ENCODE peak calls at places on chromosome 14, in five cellular contexts. W is cardiac fibroblast, A is neuronal stem cell, H is PC-9, D is endodermal cell. J is an unnamed sample.

GRCh38 chr14:76716285-76716684 is 45.0 kb upstream of the VASH1 start:
- DNase-seq in W (no peak), A (no peak), H (no peak), D (no peak), J (no peak)

GRCh38 chr14:56846970-56847928 is 37.0 kb upstream of the OTX2 start:
- DNase-seq in W (no peak), A (no peak), H (no peak), D (peak), J (no peak)

GRCh38 chr14:58979325-58979724 is 209.1 kb upstream of the DAAM1 start:
- DNase-seq in W (no peak), A (no peak), H (no peak), D (no peak), J (no peak)

GRCh38 chr14:105380656-105381210 is 17.6 kb upstream of the TEX22 start:
- DNase-seq in W (no peak), A (no peak), H (no peak), D (no peak), J (no peak)

GRCh38 chr14:97602438-97603117 is 805.4 kb downstream of the VRK1 start:
- DNase-seq in W (no peak), A (no peak), H (no peak), D (no peak), J (no peak)

GRCh38 chr14:99599440-99599839 is 4.6 kb downstream of the CCDC85C start:
- DNase-seq in W (no peak), A (no peak), H (no peak), D (no peak), J (no peak)

GRCh38 chr14:49946320-49947141 is 53.6 kb downstream of the ARF6 start:
- DNase-seq in W (peak), A (no peak), H (peak), D (no peak), J (no peak)

GRCh38 chr14:76782115-76782884 is 21.0 kb downstream of the VASH1 start:
- DNase-seq in W (no peak), A (no peak), H (no peak), D (peak), J (no peak)

GRCh38 chr14:30211326-30211725 is 283.7 kb upstream of the PRKD1 start:
- DNase-seq in W (peak), A (no peak), H (no peak), D (no peak), J (no peak)

GRCh38 chr14:79552778-79553177 is 658.5 kb downstream of the DIO2 start:
- DNase-seq in W (no peak), A (no peak), H (no peak), D (peak), J (no peak)

GRCh38 chr14:31449136-31449535 is 8.2 kb downstream of the DTD2 start:
- DNase-seq in W (no peak), A (no peak), H (no peak), D (no peak), J (no peak)

GRCh38 chr14:32224731-32225377 is 21.8 kb upstream of the RNU6-8 start:
- DNase-seq in W (peak), A (no peak), H (no peak), D (peak), J (no peak)

GRCh38 chr14:65866906-65867305 is 454.4 kb downstream of the FUT8 start:
- DNase-seq in W (no peak), A (no peak), H (no peak), D (no peak), J (no peak)

GRCh38 chr14:104421892-104422291 is 157.7 kb upstream of the C14orf180 start:
- DNase-seq in W (no peak), A (no peak), H (no peak), D (peak), J (no peak)

GRCh38 chr14:91745329-91745728 is 13.4 kb upstream of the CATSPERB start:
- DNase-seq in W (no peak), A (no peak), H (peak), D (no peak), J (no peak)

GRCh38 chr14:91374897-91375747 is 42.5 kb downstream of the CCDC88C start:
- DNase-seq in W (no peak), A (peak), H (no peak), D (peak), J (no peak)

GRCh38 chr14:99793213-99794155 is at the start of gene EML1:
- DNase-seq in W (peak), A (peak), H (no peak), D (peak), J (peak)

GRCh38 chr14:86457729-86458128 is 927.8 kb downstream of the FLRT2 start:
- DNase-seq in W (no peak), A (no peak), H (no peak), D (no peak), J (no peak)

GRCh38 chr14:100872241-100872640 is 31.3 kb downstream of the RTL1 start:
- DNase-seq in W (no peak), A (no peak), H (no peak), D (no peak), J (no peak)

GRCh38 chr14:89899917-89900680 is 54.4 kb downstream of the EFCAB11 start:
- DNase-seq in W (peak), A (no peak), H (no peak), D (no peak), J (no peak)

GRCh38 chr14:91246051-91246852 is 1.7 kb upstream of the GPR68 start:
- DNase-seq in W (no peak), A (no peak), H (no peak), D (no peak), J (no peak)

GRCh38 chr14:63986789-63987533 is 134.2 kb downstream of the SYNE2 start:
- DNase-seq in W (peak), A (peak), H (peak), D (no peak), J (no peak)

GRCh38 chr14:63982629-63983028 is 129.8 kb downstream of the SYNE2 start:
- DNase-seq in W (no peak), A (no peak), H (no peak), D (no peak), J (no peak)

GRCh38 chr14:63982156-63982555 is 129.4 kb downstream of the SYNE2 start:
- DNase-seq in W (no peak), A (no peak), H (no peak), D (no peak), J (no peak)

GRCh38 chr14:63981569-63981968 is 128.8 kb downstream of the SYNE2 start:
- DNase-seq in W (no peak), A (no peak), H (no peak), D (no peak), J (no peak)
- H3K4me3 ChIP-seq in W (no peak), A (no peak), H (no peak), D (no peak), J (no peak)

DNA sequence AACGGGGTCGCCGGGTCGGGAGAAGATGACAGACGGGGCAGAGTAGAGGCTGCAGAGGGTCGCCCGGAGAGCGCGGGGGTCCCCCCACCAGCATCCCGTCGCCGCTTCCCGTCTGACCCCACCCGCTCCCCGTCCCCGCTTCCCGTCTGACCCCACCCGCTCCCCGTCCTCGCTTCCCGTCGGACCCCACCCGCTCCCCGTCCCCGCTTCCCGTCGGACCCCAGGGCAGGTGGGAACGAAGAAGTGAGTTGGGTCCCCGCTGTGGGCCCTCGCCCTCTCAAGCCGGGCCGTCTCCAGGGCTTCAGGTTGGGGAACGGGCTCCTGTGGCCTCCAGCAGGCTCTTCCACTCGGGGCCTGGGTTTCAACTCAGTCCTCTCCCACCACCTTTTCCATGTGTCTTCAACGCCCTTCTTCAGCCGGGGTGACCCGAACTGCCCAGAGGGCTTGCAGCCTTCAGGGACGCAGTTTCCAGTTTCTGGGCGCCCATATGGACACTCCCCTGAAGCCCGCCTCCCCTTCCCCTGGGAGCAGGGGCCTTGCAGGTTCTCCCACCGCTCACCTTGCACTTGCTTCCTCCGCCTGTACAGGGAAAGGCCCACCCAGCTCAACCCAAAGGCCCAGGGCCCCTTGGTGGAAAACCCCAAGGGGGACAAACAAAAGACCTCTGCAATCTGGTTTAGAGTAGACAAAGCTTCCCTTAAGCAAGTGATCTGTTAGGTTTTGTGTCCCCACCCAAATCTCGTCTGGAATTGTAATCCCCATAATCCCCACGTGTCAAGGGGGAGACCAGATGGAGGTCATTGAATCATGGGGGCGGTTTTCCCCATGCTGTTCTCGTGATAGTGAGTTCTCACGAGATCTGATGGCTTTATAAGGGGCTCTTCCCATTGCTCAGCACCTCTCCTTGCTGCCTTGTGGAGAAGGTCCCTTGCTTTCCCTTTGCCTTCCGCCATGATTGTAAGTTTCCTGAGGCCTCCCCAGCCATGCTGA is 66.5 kb downstream of the TNFAIP2 start:
- DNase-seq in W (no peak), A (no peak), H (no peak), D (no peak), J (no peak)
- H3K4me3 ChIP-seq in W (peak), A (no peak), H (no peak), D (no peak), J (peak)

GRCh38 chr14:74875941-74876913 is at the start of gene PROX2:
- DNase-seq in W (no peak), A (no peak), H (no peak), D (no peak), J (peak)
- H3K4me3 ChIP-seq in W (no peak), A (no peak), H (no peak), D (no peak), J (no peak)

GRCh38 chr14:88551936-88552565 is 2.8 kb downstream of the PTPN21 start:
- DNase-seq in W (peak), A (no peak), H (no peak), D (peak), J (no peak)
- H3K4me3 ChIP-seq in W (peak), A (peak), H (peak), D (peak), J (no peak)

GRCh38 chr14:21101802-21102413 is 1.0 kb downstream of the TMEM253 start:
- DNase-seq in W (no peak), A (no peak), H (no peak), D (peak), J (no peak)
- H3K4me3 ChIP-seq in W (no peak), A (no peak), H (no peak), D (no peak), J (no peak)

DNA sequence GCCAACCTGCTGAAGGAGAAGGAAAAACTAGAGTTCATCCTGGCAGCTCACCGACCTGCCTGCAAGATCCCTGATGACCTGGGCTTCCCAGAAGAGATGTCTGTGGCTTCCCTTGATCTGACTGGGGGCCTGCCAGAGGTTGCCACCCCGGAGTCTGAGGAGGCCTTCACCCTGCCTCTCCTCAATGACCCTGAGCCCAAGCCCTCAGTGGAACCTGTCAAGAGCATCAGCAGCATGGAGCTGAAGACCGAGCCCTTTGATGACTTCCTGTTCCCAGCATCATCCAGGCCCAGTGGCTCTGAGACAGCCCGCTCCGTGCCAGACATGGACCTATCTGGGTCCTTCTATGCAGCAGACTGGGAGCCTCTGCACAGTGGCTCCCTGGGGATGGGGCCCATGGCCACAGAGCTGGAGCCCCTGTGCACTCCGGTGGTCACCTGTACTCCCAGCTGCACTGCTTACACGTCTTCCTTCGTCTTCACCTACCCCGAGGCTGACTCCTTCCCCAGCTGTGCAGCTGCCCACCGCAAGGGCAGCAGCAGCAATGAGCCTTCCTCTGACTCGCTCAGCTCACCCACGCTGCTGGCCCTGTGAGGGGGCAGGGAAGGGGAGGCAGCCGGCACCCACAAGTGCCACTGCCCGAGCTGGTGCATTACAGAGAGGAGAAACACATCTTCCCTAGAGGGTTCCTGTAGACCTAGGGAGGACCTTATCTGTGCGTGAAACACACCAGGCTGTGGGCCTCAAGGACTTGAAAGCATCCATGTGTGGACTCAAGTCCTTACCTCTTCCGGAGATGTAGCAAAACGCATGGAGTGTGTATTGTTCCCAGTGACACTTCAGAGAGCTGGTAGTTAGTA is 2.4 kb downstream of the FOS start:
- DNase-seq in W (peak), A (no peak), H (peak), D (peak), J (no peak)
- H3K4me3 ChIP-seq in W (peak), A (no peak), H (peak), D (no peak), J (no peak)

DNA sequence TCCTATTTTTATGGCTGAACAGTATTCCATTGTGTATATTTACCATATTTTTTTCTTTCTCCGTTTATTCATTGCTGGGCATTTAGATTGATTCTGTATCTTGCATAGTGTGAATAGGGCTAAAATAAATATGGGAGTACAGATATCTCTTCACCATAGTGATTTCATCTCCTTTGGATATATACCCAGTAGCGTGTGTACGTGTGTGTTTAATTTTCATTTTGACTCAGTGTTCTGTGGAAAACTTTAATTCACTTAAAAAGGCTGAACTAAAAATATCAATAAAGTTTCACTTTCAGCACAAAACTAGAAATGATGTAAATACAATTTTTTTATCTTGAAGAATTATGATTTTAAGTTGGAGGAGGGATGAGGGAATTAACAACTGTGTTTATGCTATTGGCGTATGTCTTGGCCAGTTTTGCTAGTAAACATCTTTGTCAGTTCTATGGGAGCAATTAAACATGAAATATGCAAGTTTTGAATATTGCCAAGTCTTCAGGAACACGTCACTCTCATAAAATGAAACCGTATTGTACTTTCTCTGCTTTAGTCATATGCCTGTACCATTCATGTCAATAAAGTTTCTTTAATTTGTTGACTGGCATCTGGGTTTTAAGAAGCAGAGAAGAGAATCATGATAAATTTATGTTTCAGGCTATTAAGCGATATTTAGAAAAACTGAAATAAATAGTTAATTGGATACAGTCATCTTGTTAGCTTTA is 99.8 kb downstream of the PTGER2 start:
- DNase-seq in W (peak), A (no peak), H (no peak), D (no peak), J (peak)
- H3K4me3 ChIP-seq in W (no peak), A (no peak), H (no peak), D (no peak), J (no peak)

J was measured in GM06990.